ENCODE peak calls at places on chromosomes 6 and 20, in seven cellular contexts. D is fibroblast of the aortic adventitia; G is left ventricle myocardium superior; B is NCI-H524; Y is stimulated activated naive B cell treated with anti-CD40 and anti-IgM and Interleukin-4, amounts not matched to agents 10 μg/mL and 1 μg/mL and 100 μg/mL, for 72 hours; Q is aorta; U is Kasumi-1. I is an unnamed sample.

GRCh38 chr20:59933296-59933848 is at the start of gene SYCP2:
- DNase-seq in D (peak; percentile 12), G (peak; percentile 82), B (peak; percentile 58), Y (no peak), Q (peak; percentile 89), U (peak; percentile 45), I (no peak)

GRCh38 chr20:539848-540247 is 3.7 kb downstream of the CSNK2A1 start:
- DNase-seq in D (peak; percentile 84), G (no peak), B (no peak), Y (no peak), Q (no peak), U (peak; percentile 3), I (no peak)

GRCh38 chr6:143556529-143556928 is 45.0 kb upstream of the FUCA2 start:
- DNase-seq in D (peak; percentile 42), G (no peak), B (no peak), Y (no peak), Q (no peak), U (no peak), I (no peak)

GRCh38 chr6:22071655-22072054 is 225.2 kb downstream of the PRL start:
- DNase-seq in D (peak; percentile 73), G (peak; percentile 43), B (no peak), Y (no peak), Q (no peak), U (no peak), I (no peak)

GRCh38 chr6:130537447-130537846 is 171.6 kb downstream of the TMEM200A start:
- DNase-seq in D (no peak), G (no peak), B (no peak), Y (no peak), Q (no peak), U (peak; percentile 18), I (no peak)

GRCh38 chr20:32751309-32752020 is 8.2 kb upstream of the COMMD7 start:
- DNase-seq in D (no peak), G (no peak), B (no peak), Y (no peak), Q (no peak), U (no peak), I (no peak)

GRCh38 chr20:48760403-48760889 is 67.4 kb downstream of the PREX1 start:
- DNase-seq in D (peak; percentile 39), G (no peak), B (no peak), Y (peak; percentile 35), Q (no peak), U (peak; percentile 60), I (no peak)

GRCh38 chr6:148780918-148781436 is 34.1 kb downstream of the UST start:
- DNase-seq in D (no peak), G (no peak), B (no peak), Y (no peak), Q (no peak), U (no peak), I (no peak)

GRCh38 chr6:160112628-160113294 is 8.9 kb upstream of the SLC22A1 start:
- DNase-seq in D (no peak), G (no peak), B (no peak), Y (no peak), Q (no peak), U (no peak), I (no peak)

GRCh38 chr6:146620655-146621054 is 21.9 kb downstream of the ADGB start:
- DNase-seq in D (no peak), G (no peak), B (no peak), Y (no peak), Q (no peak), U (peak; percentile 12), I (no peak)

GRCh38 chr20:44446111-44446722 is 29.5 kb upstream of the TTPAL start:
- DNase-seq in D (no peak), G (no peak), B (no peak), Y (no peak), Q (no peak), U (no peak), I (no peak)